ENCODE peak calls at places on chromosomes 13 and 19, in four cellular contexts. O is HFF-Myc; M is Calu3; R is CD4-positive, alpha-beta T cell. B is an unnamed sample.

GRCh38 chr13:110347535-110348308 is 40.6 kb downstream of the COL4A2 start:
- DNase-seq in O (no peak), M (peak; percentile 27), R (no peak), B (no peak)

GRCh38 chr13:44340508-44340907 is 33.1 kb upstream of the SERP2 start:
- DNase-seq in O (no peak), M (no peak), R (no peak), B (no peak)

GRCh38 chr19:30696514-30696913 is 324.3 kb downstream of the ZNF536 start:
- DNase-seq in O (no peak), M (no peak), R (no peak), B (no peak)

GRCh38 chr19:2221250-2221831 is 14.8 kb downstream of the PLEKHJ1 start:
- DNase-seq in O (no peak), M (no peak), R (no peak), B (no peak)

GRCh38 chr13:30341815-30342570 is 34.6 kb upstream of the KATNAL1 start:
- DNase-seq in O (peak; percentile 71), M (peak; percentile 45), R (no peak), B (no peak)

GRCh38 chr19:16887353-16888265 is 1.2 kb upstream of the F2RL3 start:
- DNase-seq in O (no peak), M (no peak), R (no peak), B (no peak)

GRCh38 chr13:20125129-20125782 is 35.6 kb downstream of the GJA3 start:
- DNase-seq in O (no peak), M (no peak), R (no peak), B (no peak)

GRCh38 chr13:50629497-50629896 is 214.0 kb downstream of the DLEU7 start:
- DNase-seq in O (no peak), M (no peak), R (no peak), B (no peak)

GRCh38 chr19:4088975-4089374 is 22.3 kb upstream of the ZBTB7A start:
- DNase-seq in O (no peak), M (no peak), R (peak; percentile 34), B (no peak)

GRCh38 chr13:99998261-99998660 is 16.7 kb downstream of the ZIC2 start:
- DNase-seq in O (no peak), M (no peak), R (no peak), B (no peak)

GRCh38 chr13:21063031-21063430 is 1.6 kb upstream of the LATS2 start:
- DNase-seq in O (no peak), M (no peak), R (no peak), B (no peak)

GRCh38 chr13:73329355-73329754 is 270.6 kb downstream of the KLF5 start:
- DNase-seq in O (no peak), M (no peak), R (no peak), B (no peak)

GRCh38 chr19:32483574-32483973 is 78.0 kb downstream of the DPY19L3 start:
- DNase-seq in O (no peak), M (no peak), R (no peak), B (no peak)

GRCh38 chr19:32475393-32475792 is 69.8 kb downstream of the DPY19L3 start:
- DNase-seq in O (no peak), M (no peak), R (no peak), B (no peak)

GRCh38 chr19:32480321-32480720 is 74.8 kb downstream of the DPY19L3 start:
- DNase-seq in O (no peak), M (no peak), R (no peak), B (no peak)
- TF ChIP-seq CTCF in O (no peak), M (no peak), R (no peak), B (no peak)

GRCh38 chr19:28972144-28972543 is 240.8 kb downstream of the UQCRFS1 start:
- DNase-seq in O (no peak), M (no peak), R (no peak), B (no peak)

GRCh38 chr19:28981994-28982393 is 231.0 kb downstream of the UQCRFS1 start:
- DNase-seq in O (no peak), M (no peak), R (no peak), B (no peak)

GRCh38 chr19:28980236-28980868 is 232.6 kb downstream of the UQCRFS1 start:
- DNase-seq in O (no peak), M (peak; percentile 67), R (no peak), B (no peak)

GRCh38 chr19:28977826-28978225 is 235.1 kb downstream of the UQCRFS1 start:
- DNase-seq in O (no peak), M (no peak), R (no peak), B (no peak)
- TF ChIP-seq CTCF in O (no peak), M (no peak), R (no peak), B (no peak)

GRCh38 chr13:75704942-75705320 is 68.8 kb downstream of the LMO7 start:
- DNase-seq in O (no peak), M (peak; percentile 63), R (no peak), B (no peak)

GRCh38 chr13:75705908-75706307 is 69.8 kb downstream of the LMO7 start:
- DNase-seq in O (no peak), M (no peak), R (no peak), B (no peak)

GRCh38 chr13:75703768-75704167 is 67.6 kb downstream of the LMO7 start:
- DNase-seq in O (no peak), M (no peak), R (no peak), B (no peak)

GRCh38 chr13:75705395-75705794 is 69.3 kb downstream of the LMO7 start:
- DNase-seq in O (no peak), M (no peak), R (no peak), B (no peak)

DNA sequence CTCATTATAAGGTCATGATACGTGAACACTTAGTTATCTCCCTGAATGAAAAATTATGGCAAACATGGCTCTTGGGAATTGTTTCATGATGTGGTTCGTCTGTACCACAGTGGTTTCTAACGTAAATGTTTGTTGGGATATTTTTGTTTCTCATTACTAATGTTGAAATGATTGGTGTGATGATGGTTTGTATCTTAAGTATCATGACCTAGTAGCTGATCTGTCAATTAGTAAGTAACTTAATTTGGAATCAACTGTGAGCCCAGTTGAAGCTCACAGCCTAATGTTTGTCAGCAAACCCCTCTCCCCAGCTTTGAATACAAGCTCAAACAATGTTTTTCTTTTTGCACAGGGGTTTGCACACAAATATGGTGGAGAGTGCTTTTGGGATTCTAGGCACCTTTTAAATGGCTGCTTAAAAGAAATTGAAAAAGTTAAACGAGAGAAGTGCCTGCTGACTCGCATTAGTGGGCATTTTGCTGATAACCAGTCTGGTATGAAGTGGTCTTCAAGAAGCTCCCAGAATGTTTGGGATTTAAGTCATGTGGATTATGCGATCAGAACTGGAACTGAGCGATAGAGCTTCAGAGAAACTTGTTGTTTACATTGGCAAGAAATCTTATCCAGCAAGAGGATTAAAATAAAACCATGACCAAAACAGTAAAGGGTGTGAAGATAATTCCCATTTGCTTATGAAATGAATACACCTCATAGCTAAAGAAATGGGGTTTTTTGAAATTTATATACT is 68.2 kb downstream of the LMO7 start:
- DNase-seq in O (no peak), M (no peak), R (no peak), B (no peak)
- TF ChIP-seq CTCF in O (no peak), M (no peak), R (no peak), B (no peak)

DNA sequence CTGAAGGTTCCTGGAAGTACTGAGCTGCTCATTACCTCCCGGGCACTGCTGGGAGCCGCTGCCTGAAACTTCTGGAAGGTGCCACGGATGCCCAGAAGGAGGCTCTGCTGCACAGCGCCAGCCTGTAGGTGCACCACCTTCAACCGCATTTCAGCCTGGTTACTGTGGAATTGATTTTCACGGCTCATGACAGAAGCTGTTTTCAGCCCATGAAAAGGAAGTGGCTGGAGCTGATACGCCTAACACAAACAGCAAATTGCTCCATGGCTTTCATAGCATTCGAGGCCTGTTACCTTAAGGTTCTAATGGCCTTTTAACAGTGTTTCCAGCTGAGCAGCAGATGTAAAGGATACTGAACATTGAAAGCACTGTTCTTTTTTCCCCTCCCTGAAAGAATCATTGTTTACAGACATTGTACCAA is 22.0 kb downstream of the GPC6 start:
- DNase-seq in O (no peak), M (peak; percentile 3), R (no peak), B (no peak)
- TF ChIP-seq CTCF in O (peak; percentile 52), M (no peak), R (no peak), B (no peak)

GRCh38 chr13:71303144-71303543 is 563.9 kb downstream of the DACH1 start:
- DNase-seq in O (no peak), M (peak; percentile 2), R (no peak), B (no peak)
- TF ChIP-seq CTCF in O (peak; percentile 8), M (no peak), R (no peak), B (no peak)

GRCh38 chr13:32281083-32281482 is 34.1 kb downstream of the ZAR1L start:
- DNase-seq in O (no peak), M (no peak), R (no peak), B (no peak)
- TF ChIP-seq CTCF in O (no peak), M (no peak), R (no peak), B (no peak)

DNA sequence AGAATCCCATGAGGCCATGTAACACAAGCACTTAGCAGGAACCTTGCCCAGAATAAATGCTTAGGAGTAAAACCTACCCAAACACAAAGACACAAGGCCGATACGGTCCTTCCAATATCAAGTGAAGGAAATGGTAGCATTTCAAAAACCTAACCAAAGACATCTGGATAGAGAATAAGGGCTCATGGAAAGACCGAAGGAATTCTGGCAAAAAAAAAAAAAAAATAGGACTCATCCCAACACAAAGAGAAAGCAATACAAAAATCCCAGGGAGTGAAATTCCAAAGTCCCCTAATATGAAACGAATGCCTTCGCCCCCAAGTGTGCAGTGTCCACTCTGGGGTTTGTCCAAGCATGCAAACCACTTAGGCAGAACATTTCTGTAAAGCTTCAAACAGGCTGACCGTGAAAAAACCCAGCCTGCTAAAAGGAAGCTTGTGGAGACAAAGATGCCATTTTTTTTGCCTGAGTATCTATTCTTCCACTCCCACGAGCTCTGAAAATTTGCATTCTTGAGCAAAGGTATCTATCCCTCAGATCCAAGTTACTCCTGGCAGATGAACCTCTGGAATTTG is 10.9 kb downstream of the ZC3H4 start:
- DNase-seq in O (no peak), M (no peak), R (no peak), B (no peak)
- TF ChIP-seq CTCF in O (no peak), M (no peak), R (no peak), B (no peak)

GRCh38 chr19:28010656-28011055 is 1202.3 kb downstream of the UQCRFS1 start:
- DNase-seq in O (no peak), M (no peak), R (no peak), B (no peak)

GRCh38 chr19:28009696-28010095 is 1203.3 kb downstream of the UQCRFS1 start:
- DNase-seq in O (no peak), M (no peak), R (no peak), B (no peak)

GRCh38 chr19:28014821-28015405 is 1198.0 kb downstream of the UQCRFS1 start:
- DNase-seq in O (no peak), M (no peak), R (no peak), B (no peak)

GRCh38 chr19:28008695-28009094 is 1204.3 kb downstream of the UQCRFS1 start:
- DNase-seq in O (no peak), M (no peak), R (no peak), B (no peak)

GRCh38 chr19:28012361-28012760 is 1200.6 kb downstream of the UQCRFS1 start:
- DNase-seq in O (no peak), M (no peak), R (no peak), B (no peak)
- TF ChIP-seq CTCF in O (no peak), M (no peak), R (no peak), B (no peak)